ENCODE peak calls at places on chromosomes 7 and 10, in seven cellular contexts. L is cardiac muscle cell, C is choroid plexus epithelial cell, G is cardiac fibroblast, S is PC-9, P is epithelial cell of esophagus, A is AG09309. B is an unnamed sample.

GRCh38 chr7:45592230-45592991 is 18.2 kb downstream of the ADCY1 start:
- DNase-seq in L (no peak), C (no peak), G (no peak), S (no peak), P (no peak), A (no peak), B (no peak)

GRCh38 chr7:141874787-141875186 is 33.5 kb upstream of the PRSS37 start:
- DNase-seq in L (no peak), C (peak; percentile 5), G (no peak), S (no peak), P (peak; percentile 37), A (no peak), B (no peak)

GRCh38 chr10:105352281-105352680 is 711.2 kb downstream of the SORCS3 start:
- DNase-seq in L (no peak), C (no peak), G (no peak), S (no peak), P (no peak), A (no peak), B (no peak)

GRCh38 chr7:116316838-116317612 is 106.7 kb downstream of the TES start:
- DNase-seq in L (peak; percentile 97), C (peak; percentile 98), G (peak; percentile 98), S (peak; percentile 97), P (peak; percentile 100), A (peak; percentile 95), B (no peak)

GRCh38 chr10:90462761-90463160 is 395.1 kb downstream of the HTR7 start:
- DNase-seq in L (peak; percentile 37), C (peak; percentile 41), G (no peak), S (no peak), P (peak; percentile 9), A (peak; percentile 16), B (no peak)

GRCh38 chr10:132938472-132939329 is 3.7 kb downstream of the CFAP46 start:
- DNase-seq in L (peak; percentile 20), C (peak; percentile 25), G (peak; percentile 20), S (no peak), P (no peak), A (no peak), B (no peak)

GRCh38 chr10:101879456-101880189 is 36.0 kb upstream of the KCNIP2 start:
- DNase-seq in L (peak; percentile 32), C (peak; percentile 60), G (peak; percentile 18), S (no peak), P (peak; percentile 40), A (peak; percentile 35), B (no peak)

GRCh38 chr10:60853672-60854071 is 75.4 kb downstream of the CDK1 start:
- DNase-seq in L (no peak), C (no peak), G (no peak), S (no peak), P (no peak), A (no peak), B (no peak)

GRCh38 chr10:84054743-84055142 is 84.6 kb upstream of the GHITM start:
- DNase-seq in L (no peak), C (no peak), G (no peak), S (no peak), P (no peak), A (no peak), B (no peak)

GRCh38 chr7:34158311-34158710 is 253.0 kb downstream of the BMPER start:
- DNase-seq in L (no peak), C (no peak), G (no peak), S (no peak), P (no peak), A (no peak), B (no peak)

GRCh38 chr7:107539824-107540223 is 23.9 kb downstream of the COG5 start:
- DNase-seq in L (no peak), C (no peak), G (no peak), S (no peak), P (no peak), A (no peak), B (no peak)

GRCh38 chr7:29131678-29132077 is 14.7 kb downstream of the CPVL start:
- DNase-seq in L (no peak), C (no peak), G (no peak), S (no peak), P (no peak), A (no peak), B (no peak)

GRCh38 chr10:3251172-3251571 is 78.6 kb upstream of the PITRM1 start:
- DNase-seq in L (no peak), C (no peak), G (no peak), S (no peak), P (no peak), A (no peak), B (no peak)

DNA sequence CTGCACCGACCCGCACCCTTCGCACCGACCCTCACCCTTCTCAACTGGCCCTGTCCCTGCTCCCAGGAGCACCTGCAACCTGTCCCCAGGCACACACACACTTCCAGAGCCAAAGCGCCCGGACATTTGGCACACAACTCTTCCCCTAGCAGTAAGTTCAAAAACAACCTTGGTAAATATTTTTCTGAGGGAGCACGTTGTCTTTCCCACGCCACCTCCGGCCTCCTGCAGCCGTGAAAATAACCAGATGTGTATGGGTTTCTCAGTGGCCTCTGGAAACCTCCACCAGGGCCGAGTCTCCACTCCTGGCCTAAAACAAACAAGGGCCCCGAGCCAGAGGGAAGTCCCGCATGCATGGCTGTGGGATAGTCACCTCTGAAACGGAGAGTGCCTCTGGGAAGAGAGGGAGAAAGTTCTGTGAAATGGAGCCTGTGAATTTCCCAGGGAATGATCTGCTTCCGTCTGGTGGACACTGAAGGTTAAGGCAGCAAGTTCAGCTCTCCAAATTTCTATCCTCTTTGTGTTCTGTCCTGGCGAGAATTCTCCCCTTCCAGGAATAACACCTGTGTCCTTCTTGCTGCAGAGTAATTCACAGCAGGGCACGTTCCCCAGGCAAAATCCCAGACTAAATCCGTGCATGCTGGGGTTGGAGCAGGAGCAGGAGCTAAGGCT is 15.8 kb downstream of the PODXL start:
- DNase-seq in L (no peak), C (peak; percentile 51), G (peak; percentile 11), S (no peak), P (no peak), A (no peak), B (no peak)
- H3K4me3 ChIP-seq in L (no peak overlapping the region), C (no peak overlapping the region), G (no peak overlapping the region), S (no peak overlapping the region), P (no peak overlapping the region), A (no peak overlapping the region), B (no peak overlapping the region)

GRCh38 chr7:131690446-131690845 is 134.0 kb upstream of the PODXL start:
- DNase-seq in L (no peak), C (no peak), G (no peak), S (no peak), P (no peak), A (no peak), B (no peak)

GRCh38 chr7:131688738-131689661 is 132.6 kb upstream of the PODXL start:
- DNase-seq in L (peak; percentile 75), C (peak; percentile 71), G (peak; percentile 61), S (peak; percentile 43), P (peak; percentile 56), A (no peak), B (peak; percentile 23)

GRCh38 chr7:131689662-131690234 is 133.3 kb upstream of the PODXL start:
- DNase-seq in L (no peak), C (no peak), G (no peak), S (no peak), P (no peak), A (no peak), B (no peak)

GRCh38 chr7:131691454-131692130 is 135.2 kb upstream of the PODXL start:
- DNase-seq in L (no peak), C (no peak), G (no peak), S (no peak), P (no peak), A (no peak), B (no peak)

GRCh38 chr7:131692131-131692960 is 135.9 kb upstream of the PODXL start:
- DNase-seq in L (peak; percentile 53), C (peak; percentile 43), G (peak; percentile 43), S (no peak), P (peak; percentile 37), A (no peak), B (peak; percentile 7)
- H3K4me3 ChIP-seq in L (no peak overlapping the region), C (no peak overlapping the region), G (no peak overlapping the region), S (no peak overlapping the region), P (no peak overlapping the region), A (no peak overlapping the region), B (no peak overlapping the region)

GRCh38 chr7:153109561-153109960 is 350.0 kb downstream of the ACTR3B start:
- DNase-seq in L (no peak), C (no peak), G (no peak), S (no peak), P (no peak), A (no peak), B (no peak)

GRCh38 chr7:153110606-153111005 is 351.1 kb downstream of the ACTR3B start:
- DNase-seq in L (no peak), C (no peak), G (no peak), S (no peak), P (no peak), A (no peak), B (no peak)
- H3K4me3 ChIP-seq in L (no peak overlapping the region), C (no peak overlapping the region), G (no peak overlapping the region), S (no peak overlapping the region), P (no peak overlapping the region), A (no peak overlapping the region), B (no peak overlapping the region)

GRCh38 chr10:24951201-24952145 is 933 bp downstream of the PRTFDC1 start:
- DNase-seq in L (peak; percentile 70), C (peak; percentile 59), G (peak; percentile 65), S (no peak), P (no peak), A (no peak), B (no peak)

GRCh38 chr10:24952701-24953349 is 419 bp upstream of the PRTFDC1 start:
- DNase-seq in L (peak; percentile 81), C (peak; percentile 47), G (peak; percentile 75), S (no peak), P (peak; percentile 33), A (no peak), B (no peak)

GRCh38 chr10:24950439-24950838 is 2.0 kb downstream of the PRTFDC1 start:
- DNase-seq in L (no peak), C (no peak), G (no peak), S (no peak), P (no peak), A (no peak), B (no peak)

GRCh38 chr10:24952146-24952700 is at the start of gene PRTFDC1:
- DNase-seq in L (peak; percentile 58), C (peak; percentile 33), G (peak; percentile 50), S (no peak), P (no peak), A (no peak), B (no peak)

DNA sequence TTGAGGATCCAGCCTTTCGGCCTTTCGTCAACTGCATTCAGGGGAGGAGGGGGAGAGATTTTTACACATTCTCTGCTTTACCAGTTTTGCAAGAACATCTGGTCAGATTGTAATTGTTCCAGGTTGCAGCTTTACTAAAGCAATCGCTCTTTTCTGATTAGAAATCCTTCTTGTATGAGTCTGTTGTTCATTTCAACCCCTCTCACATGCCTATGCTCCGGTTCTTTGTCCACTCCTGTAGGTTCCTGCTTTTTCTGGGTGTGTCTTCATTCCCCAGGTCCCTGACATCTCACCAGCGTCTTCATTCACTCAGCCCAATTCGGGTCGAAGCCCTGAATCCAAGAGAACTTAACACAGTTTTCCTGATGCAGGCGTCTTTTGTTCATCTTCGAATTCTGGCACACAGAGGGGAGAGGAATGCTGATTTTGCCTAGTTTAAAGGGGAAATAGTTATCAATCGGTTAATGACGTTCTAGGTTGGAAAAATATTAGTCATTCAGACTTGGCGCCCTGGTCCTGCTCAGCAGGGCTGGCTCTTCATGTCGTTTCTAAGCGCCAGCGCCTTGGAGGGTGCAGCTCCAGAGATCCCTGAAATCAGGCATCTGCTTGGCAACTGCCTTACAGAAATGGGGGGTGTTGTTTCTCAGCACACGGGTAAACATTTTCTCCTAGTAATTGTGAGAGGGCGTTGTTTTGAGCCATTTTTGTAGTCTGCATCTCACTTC is 1.1 kb upstream of the PRTFDC1 start:
- DNase-seq in L (peak; percentile 85), C (peak; percentile 49), G (peak; percentile 88), S (peak; percentile 39), P (peak; percentile 54), A (peak; percentile 46), B (no peak)
- H3K4me3 ChIP-seq in L (no peak overlapping the region), C (peak overlapping the region; percentile 61), G (peak overlapping the region; percentile 56), S (peak overlapping the region; percentile 52), P (no peak overlapping the region), A (peak overlapping the region; percentile 68), B (peak overlapping the region; percentile 55)